ENCODE peak calls at places on chromosomes 4 and X, in four cellular contexts. N is adrenal gland, C is GM12865, L is tibial artery. G is an unnamed sample.

GRCh38 chr4:109191216-109191615 is 111.2 kb downstream of the COL25A1 start:
- DNase-seq in C (no peak), N (no peak), L (no peak), G (no peak)

GRCh38 chr4:26866781-26867180 is 6.1 kb downstream of the STIM2 start:
- DNase-seq in L (no peak), N (no peak), C (no peak), G (no peak)

GRCh38 chrX:97858592-97858991 is 974.9 kb downstream of the RPA4 start:
- DNase-seq in L (no peak), C (no peak), N (no peak), G (no peak)

GRCh38 chrX:46758163-46758955 is 559 bp downstream of the SLC9A7 start:
- DNase-seq in C (peak; percentile 51), N (peak; percentile 50), L (no peak), G (no peak)

GRCh38 chr4:56863441-56864129 is 42.1 kb upstream of the SPINK2 start:
- DNase-seq in L (no peak), C (peak; percentile 42), N (no peak), G (no peak)

GRCh38 chr4:4486969-4487368 is 54.9 kb downstream of the STX18 start:
- DNase-seq in N (no peak), C (no peak), L (no peak), G (no peak)

GRCh38 chrX:48676893-48677270 is 6.7 kb upstream of the WAS start:
- DNase-seq in L (no peak), C (peak; percentile 15), N (no peak), G (no peak)

GRCh38 chr4:119041951-119042560 is 93.6 kb upstream of the MYOZ2 start:
- DNase-seq in L (peak; percentile 45), C (peak; percentile 82), N (peak; percentile 84), G (peak; percentile 51)

GRCh38 chr4:1799364-1799996 is 6.4 kb downstream of the FGFR3 start:
- DNase-seq in C (no peak), N (no peak), L (no peak), G (no peak)

GRCh38 chr4:138242076-138242829 is at the start of gene SLC7A11:
- DNase-seq in N (peak; percentile 51), L (peak; percentile 28), C (peak; percentile 97), G (peak; percentile 93)

GRCh38 chr4:42083816-42084215 is 68.6 kb downstream of the BEND4 start:
- DNase-seq in N (no peak), L (no peak), C (no peak), G (no peak)

GRCh38 chr4:29459926-29460325 is 1260.2 kb upstream of the PCDH7 start:
- DNase-seq in L (no peak), C (no peak), N (no peak), G (no peak)

GRCh38 chr4:88212253-88212561 is 53.8 kb upstream of the ABCG2 start:
- DNase-seq in L (no peak), N (no peak), C (no peak), G (no peak)

GRCh38 chr4:81504685-81505598 is 33.2 kb upstream of the RASGEF1B start:
- DNase-seq in C (peak; percentile 48), N (peak; percentile 88), L (peak; percentile 84), G (peak; percentile 66)

GRCh38 chr4:104901438-104901837 is 245.2 kb upstream of the TET2 start:
- DNase-seq in L (no peak), C (peak; percentile 19), N (no peak), G (no peak)

GRCh38 chr4:165909947-165910346 is 36.9 kb downstream of the TLL1 start:
- DNase-seq in C (no peak), L (no peak), N (no peak), G (no peak)

GRCh38 chr4:54146139-54146538 is 46.2 kb downstream of the GSX2 start:
- DNase-seq in L (no peak), N (no peak), C (no peak), G (no peak)

GRCh38 chrX:146854281-146854680 is 39.7 kb upstream of the CXorf51A start:
- DNase-seq in L (no peak), N (no peak), C (no peak), G (no peak)

GRCh38 chr4:165360041-165360782 is 18.6 kb upstream of the CPE start:
- DNase-seq in C (no peak), N (no peak), L (no peak), G (no peak)

GRCh38 chr4:84530449-84530848 is 31.4 kb upstream of the NKX6-1 start:
- DNase-seq in N (no peak), C (no peak), L (no peak), G (peak; percentile 87)

GRCh38 chr4:145047151-145047550 is 50.8 kb downstream of the ANAPC10 start:
- DNase-seq in L (no peak), C (peak; percentile 56), N (no peak), G (no peak)

GRCh38 chrX:34638116-34638515 is 19.0 kb downstream of the TMEM47 start:
- DNase-seq in L (no peak), N (no peak), C (peak; percentile 11), G (peak; percentile 2)

GRCh38 chr4:37928421-37928820 is 31.8 kb upstream of the PTTG2 start:
- DNase-seq in N (no peak), L (no peak), C (no peak), G (no peak)

GRCh38 chr4:37934096-37934495 is 26.1 kb upstream of the PTTG2 start:
- DNase-seq in L (no peak), C (no peak), N (no peak), G (no peak)

GRCh38 chr4:37924946-37925345 is 34.1 kb downstream of the TBC1D1 start:
- DNase-seq in C (no peak), L (no peak), N (no peak), G (no peak)

GRCh38 chr4:37934609-37935008 is 25.6 kb upstream of the PTTG2 start:
- DNase-seq in C (no peak), L (no peak), N (no peak), G (no peak)

GRCh38 chr4:37928896-37929537 is 31.2 kb upstream of the PTTG2 start:
- DNase-seq in C (no peak), L (no peak), N (no peak), G (peak; percentile 28)
- H3K4me3 ChIP-seq in C (no peak overlapping the region), L (no peak overlapping the region), N (no peak overlapping the region), G (no peak overlapping the region)

GRCh38 chr4:94841864-94842221 is 84.1 kb downstream of the BMPR1B start:
- DNase-seq in L (no peak), C (no peak), N (no peak), G (no peak)
- H3K4me3 ChIP-seq in L (no peak overlapping the region), C (no peak overlapping the region), N (no peak overlapping the region), G (no peak overlapping the region)

DNA sequence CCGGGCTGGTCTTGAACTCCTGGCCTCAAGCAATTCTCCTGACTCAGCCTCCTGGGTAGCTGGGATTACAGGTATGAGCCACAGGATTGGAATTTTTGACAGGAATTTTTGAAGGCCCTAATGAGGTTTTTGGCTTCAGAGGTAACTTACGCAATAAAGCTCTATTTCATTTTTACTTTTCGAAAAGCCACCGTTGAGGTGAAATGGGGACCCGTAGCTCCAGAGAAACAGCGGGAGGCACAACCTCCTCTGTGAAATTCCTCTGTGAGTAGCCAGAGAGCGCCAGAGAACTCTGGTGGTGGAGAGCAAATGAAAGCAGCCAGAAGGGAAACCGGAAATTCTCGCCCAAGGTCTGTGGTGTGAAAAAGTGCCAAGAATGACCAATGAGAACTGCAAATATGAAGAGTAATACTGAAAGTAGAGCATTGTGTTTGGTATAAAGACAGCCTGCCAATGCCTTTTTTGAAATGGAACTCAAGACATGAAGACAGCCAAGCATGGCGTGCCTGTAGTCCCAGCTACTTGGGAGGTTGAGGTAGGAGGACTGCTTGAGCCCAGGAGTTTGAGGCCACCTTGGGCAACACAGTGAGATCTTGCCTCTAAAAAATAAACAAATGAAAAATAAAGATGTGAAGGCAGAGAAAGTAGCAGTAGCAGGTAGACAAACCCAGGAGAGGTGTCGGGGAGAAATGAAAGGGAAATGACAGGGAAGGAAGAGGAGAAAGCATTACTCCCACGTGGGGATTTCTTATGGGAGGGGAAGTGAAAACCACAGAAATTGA is 33.0 kb upstream of the TMEM131L start:
- DNase-seq in L (peak; percentile 55), C (peak; percentile 97), N (peak; percentile 92), G (peak; percentile 65)
- H3K4me3 ChIP-seq in L (no peak overlapping the region), C (peak overlapping the region; percentile 44), N (no peak overlapping the region), G (no peak overlapping the region)

GRCh38 chr4:153490985-153491483 is 24.9 kb downstream of the TMEM131L start:
- DNase-seq in L (no peak), N (no peak), C (peak; percentile 48), G (no peak)
- H3K4me3 ChIP-seq in L (no peak overlapping the region), N (no peak overlapping the region), C (peak overlapping the region; percentile 93), G (no peak overlapping the region)

GRCh38 chr4:16262188-16262587 is 35.9 kb upstream of the TAPT1 start:
- DNase-seq in N (no peak), L (no peak), C (peak; percentile 8), G (peak; percentile 69)
- H3K4me3 ChIP-seq in N (no peak overlapping the region), L (no peak overlapping the region), C (no peak overlapping the region), G (no peak overlapping the region)

GRCh38 chr4:121226362-121226761 is 62.2 kb upstream of the TNIP3 start:
- DNase-seq in L (no peak), C (no peak), N (no peak), G (no peak)
- H3K4me3 ChIP-seq in L (no peak overlapping the region), C (no peak overlapping the region), N (no peak overlapping the region), G (no peak overlapping the region)

DNA sequence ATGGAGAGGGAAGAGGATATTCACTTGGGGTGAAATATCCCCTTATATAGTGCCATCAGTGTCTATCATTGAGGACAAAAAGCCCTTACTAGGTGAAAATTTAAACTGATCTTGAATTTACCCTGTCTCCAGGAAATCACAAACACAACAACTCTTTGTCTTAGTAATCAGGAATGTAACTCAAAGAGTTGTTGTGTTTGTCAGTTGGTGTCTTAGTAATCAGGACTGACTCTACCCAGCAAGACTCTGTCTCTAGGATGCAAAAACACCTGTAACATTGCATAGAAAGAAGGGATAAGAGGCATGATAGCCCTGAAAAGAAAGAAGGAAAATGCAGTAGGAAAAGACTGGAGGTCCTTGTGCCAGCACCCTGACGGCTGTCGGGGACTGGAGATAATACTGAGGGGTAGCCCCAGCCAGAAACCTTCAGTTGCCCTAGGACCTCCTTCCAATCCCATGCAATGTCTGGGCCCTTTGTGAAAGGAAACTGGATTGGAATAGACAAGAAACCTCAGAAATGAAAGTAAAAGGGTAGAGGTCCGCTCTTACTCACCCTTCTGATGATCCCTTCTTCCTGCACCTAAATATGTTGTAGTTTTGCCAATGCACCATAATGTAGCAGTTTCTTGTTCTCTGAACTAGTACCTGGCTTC is 45.3 kb downstream of the HMGB2 start:
- DNase-seq in N (no peak), L (no peak), C (no peak), G (no peak)
- H3K4me3 ChIP-seq in N (no peak overlapping the region), L (no peak overlapping the region), C (no peak overlapping the region), G (peak overlapping the region; percentile 10)

GRCh38 chr4:61408861-61409260 is 208.7 kb downstream of the ADGRL3 start:
- DNase-seq in L (no peak), N (no peak), C (no peak), G (no peak)
- H3K4me3 ChIP-seq in L (no peak overlapping the region), N (no peak overlapping the region), C (no peak overlapping the region), G (no peak overlapping the region)

GRCh38 chr4:17781072-17781830 is at the start of gene FAM184B:
- DNase-seq in N (no peak), L (no peak), C (no peak), G (no peak)

GRCh38 chr4:17780461-17781071 is 855 bp downstream of the FAM184B start:
- DNase-seq in C (no peak), L (no peak), N (no peak), G (no peak)

GRCh38 chr4:17785858-17786257 is 4.4 kb upstream of the FAM184B start:
- DNase-seq in L (no peak), N (no peak), C (no peak), G (no peak)

GRCh38 chr4:17778431-17778830 is 3.0 kb downstream of the FAM184B start:
- DNase-seq in L (no peak), C (no peak), N (no peak), G (no peak)

GRCh38 chr4:17781831-17782287 is 438 bp upstream of the FAM184B start:
- DNase-seq in N (no peak), C (no peak), L (no peak), G (no peak)
- H3K4me3 ChIP-seq in N (no peak overlapping the region), C (no peak overlapping the region), L (peak overlapping the region; percentile 38), G (no peak overlapping the region)